ENCODE peak calls at places on chromosomes 4 and X, in ten cellular contexts. C is PC-3, R is esophagus squamous epithelium, W is fibroblast of the aortic adventitia, B is left ventricle myocardium inferior, N is body of pancreas, X is omental fat pad, J is tibial nerve, M is B cell, S is stomach. Z is an unnamed sample.

GRCh38 chrX:11996810-11997209 is 141.5 kb upstream of the FRMPD4 start:
- DNase-seq in B (no peak), S (no peak), J (no peak), N (no peak), M (no peak), X (no peak), W (no peak), C (no peak), R (no peak), Z (no peak)

GRCh38 chrX:125404667-125405160 is 85.0 kb downstream of the TEX13C start:
- DNase-seq in N (no peak), C (no peak), R (no peak), B (no peak), X (no peak), J (no peak), M (no peak), S (no peak), W (no peak), Z (no peak)

GRCh38 chr4:153448003-153448731 is 18.0 kb upstream of the TMEM131L start:
- DNase-seq in B (no peak), J (no peak), R (no peak), W (peak; percentile 34), S (no peak), N (no peak), C (no peak), M (no peak), X (no peak), Z (no peak)

GRCh38 chr4:90078440-90078839 is 48.8 kb upstream of the CCSER1 start:
- DNase-seq in C (peak; percentile 61), B (no peak), X (no peak), S (no peak), N (no peak), W (no peak), M (no peak), J (no peak), R (no peak), Z (no peak)

GRCh38 chr4:57131849-57132745 is 21.9 kb upstream of the IGFBP7 start:
- DNase-seq in X (no peak), M (no peak), C (peak; percentile 44), W (no peak), N (peak; percentile 45), R (no peak), J (no peak), B (no peak), S (no peak), Z (no peak)

GRCh38 chrX:84363054-84363453 is 139.2 kb downstream of the HDX start:
- DNase-seq in S (no peak), J (no peak), X (no peak), C (no peak), M (no peak), N (no peak), B (no peak), W (peak; percentile 43), R (no peak), Z (no peak)

GRCh38 chr4:97016186-97016945 is 1126.9 kb downstream of the STPG2 start:
- DNase-seq in M (no peak), J (no peak), W (no peak), S (no peak), C (peak; percentile 7), N (no peak), X (no peak), B (no peak), R (no peak), Z (no peak)

GRCh38 chrX:49999048-49999447 is 76.7 kb downstream of the CLCN5 start:
- DNase-seq in R (no peak), S (no peak), J (no peak), W (no peak), C (no peak), X (no peak), N (no peak), B (no peak), M (no peak), Z (peak; percentile 12)

GRCh38 chrX:123830309-123830708 is 29.5 kb upstream of the XIAP start:
- DNase-seq in B (no peak), X (no peak), R (no peak), W (no peak), C (no peak), S (peak; percentile 36), M (peak; percentile 56), J (no peak), N (peak; percentile 44), Z (peak; percentile 10)

GRCh38 chr4:121256346-121256745 is 92.2 kb upstream of the TNIP3 start:
- DNase-seq in N (no peak), S (no peak), C (peak; percentile 57), B (no peak), W (peak; percentile 93), X (no peak), M (no peak), R (no peak), J (no peak), Z (peak; percentile 79)

GRCh38 chrX:3518870-3519269 is 172.4 kb upstream of the MXRA5 start:
- DNase-seq in S (peak; percentile 25), M (no peak), B (peak; percentile 15), X (no peak), J (no peak), C (peak; percentile 77), R (no peak), W (peak; percentile 91), N (no peak), Z (no peak)

GRCh38 chrX:56733459-56734046 is 4.5 kb downstream of the NBDY start:
- DNase-seq in M (peak; percentile 26), J (peak; percentile 25), N (peak; percentile 53), X (peak; percentile 68), C (peak; percentile 78), B (no peak), S (peak; percentile 68), R (no peak), W (peak; percentile 60), Z (peak; percentile 80)

GRCh38 chr4:6695660-6696581 is 2.2 kb downstream of the S100P start:
- DNase-seq in W (no peak), B (no peak), R (no peak), J (no peak), N (peak; percentile 41), X (no peak), M (no peak), S (peak; percentile 83), C (peak; percentile 92), Z (peak; percentile 61)

GRCh38 chrX:24375732-24376131 is 15.3 kb downstream of the SUPT20HL1 start:
- DNase-seq in B (no peak), W (no peak), J (no peak), X (no peak), M (no peak), R (no peak), C (no peak), N (no peak), S (no peak), Z (no peak)

GRCh38 chr4:101697266-101697665 is 93.3 kb upstream of the BANK1 start:
- DNase-seq in M (no peak), J (no peak), R (no peak), N (no peak), C (no peak), X (no peak), S (no peak), B (no peak), W (no peak), Z (no peak)

GRCh38 chrX:149121526-149121925 is 383.6 kb downstream of the IDS start:
- DNase-seq in C (no peak), N (no peak), W (no peak), X (no peak), M (no peak), J (no peak), S (no peak), R (no peak), B (no peak), Z (no peak)

GRCh38 chrX:149114874-149115273 is 390.2 kb downstream of the IDS start:
- DNase-seq in W (no peak), N (no peak), M (no peak), S (no peak), R (no peak), J (no peak), X (no peak), C (no peak), B (no peak), Z (no peak)

GRCh38 chrX:149124526-149125108 is 380.5 kb downstream of the IDS start:
- DNase-seq in R (no peak), C (no peak), M (no peak), N (no peak), W (no peak), B (no peak), X (no peak), J (no peak), S (no peak), Z (no peak)

DNA sequence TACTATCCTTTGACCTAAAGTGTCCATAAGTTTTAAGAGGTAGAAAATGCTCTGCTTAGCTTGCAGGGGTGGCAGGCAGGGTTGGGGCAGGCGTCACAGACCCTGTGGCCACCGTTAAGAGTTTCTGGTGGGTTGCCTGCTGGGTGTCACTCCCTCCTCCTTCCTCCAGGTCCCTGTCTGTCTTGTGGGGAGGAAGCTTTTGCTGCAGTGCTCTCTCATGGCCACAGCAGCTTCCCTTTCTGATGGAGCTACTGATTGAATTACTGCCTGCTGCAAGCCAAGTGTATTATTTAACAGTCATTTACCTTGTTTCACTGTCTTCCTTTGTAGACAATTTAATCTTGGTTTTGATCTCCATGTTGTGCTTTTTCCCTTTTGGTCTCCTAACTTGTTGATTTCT is 384.6 kb downstream of the IDS start:
- DNase-seq in X (no peak), W (no peak), S (no peak), B (no peak), N (no peak), J (no peak), C (no peak), R (no peak), M (no peak), Z (no peak)
- TF ChIP-seq CTCF in X (no peak), W (no peak), S (no peak), B (no peak), N (no peak), J (no peak), C (no peak), R (no peak), M (no peak), Z (no peak)

GRCh38 chrX:140091276-140091886 is 126.1 kb upstream of the CXorf66 start:
- DNase-seq in J (no peak), R (no peak), W (no peak), S (peak; percentile 36), C (no peak), N (peak; percentile 15), M (peak; percentile 51), X (no peak), B (peak; percentile 25), Z (peak; percentile 17)
- TF ChIP-seq CTCF in J (no peak), R (no peak), W (no peak), S (no peak), C (no peak), N (no peak), M (no peak), X (no peak), B (peak; percentile 14), Z (no peak)

GRCh38 chr4:156692016-156692415 is 279.6 kb downstream of the PDGFC start:
- DNase-seq in C (no peak), R (no peak), W (no peak), X (no peak), M (no peak), B (no peak), N (no peak), J (no peak), S (no peak), Z (no peak)
- TF ChIP-seq CTCF in C (no peak), R (no peak), W (no peak), X (no peak), M (no peak), B (no peak), N (no peak), J (no peak), S (no peak), Z (no peak)

DNA sequence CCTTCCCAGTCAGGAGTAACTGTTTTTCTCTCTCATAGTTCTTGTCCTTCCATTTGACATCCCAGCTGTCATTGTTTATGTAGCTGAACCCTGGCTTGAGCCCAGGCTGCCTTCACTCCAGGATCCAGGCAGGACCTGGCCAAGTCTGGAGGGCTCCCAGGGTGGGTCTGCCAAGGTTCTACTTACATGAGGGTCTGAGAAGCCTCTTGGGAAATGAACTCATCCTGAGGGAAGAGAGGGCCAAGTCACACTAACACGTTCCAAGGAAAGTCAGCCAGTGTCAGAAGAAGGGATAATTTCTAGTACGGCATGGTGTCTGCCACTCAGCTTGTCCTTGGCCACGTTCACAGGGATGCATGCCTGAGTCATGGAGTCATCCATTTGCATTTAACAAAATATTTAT is 54.8 kb upstream of the SRD5A3 start:
- DNase-seq in J (no peak), C (no peak), B (peak; percentile 75), S (no peak), R (no peak), W (peak; percentile 70), X (no peak), N (no peak), M (no peak), Z (no peak)
- TF ChIP-seq CTCF in J (no peak), C (no peak), B (no peak), S (no peak), R (no peak), W (no peak), X (no peak), N (no peak), M (no peak), Z (no peak)